ENCODE peak calls at places on chromosomes 7 and 10, in six cellular contexts. One of them, this sample, is unnamed.

GRCh38 chr10:4201866-4202825 is 417.1 kb upstream of the KLF6 start:
- DNase-seq in KG1: no peak
- DNase-seq in iPS-NIHi11: no peak
- DNase-seq in NCI-H1105: no peak
- DNase-seq in HCEC 1CT: no peak
- DNase-seq in GM04503: no peak
- DNase-seq in this sample: no peak

GRCh38 chr10:103353281-103353680 is 2.3 kb upstream of the PCGF6 start:
- DNase-seq in KG1: no peak
- DNase-seq in HCEC 1CT: no peak
- DNase-seq in iPS-NIHi11: no peak
- DNase-seq in GM04503: no peak
- DNase-seq in NCI-H1105: no peak
- DNase-seq in this sample: peak; percentile 58

GRCh38 chr7:25391295-25391861 is 163.1 kb upstream of the NPVF start:
- DNase-seq in HCEC 1CT: peak; percentile 7
- DNase-seq in NCI-H1105: peak; percentile 20
- DNase-seq in iPS-NIHi11: no peak
- DNase-seq in GM04503: no peak
- DNase-seq in KG1: no peak
- DNase-seq in this sample: peak; percentile 14

GRCh38 chr10:89563861-89564478 is 28.6 kb upstream of the SLC16A12 start:
- DNase-seq in GM04503: no peak
- DNase-seq in HCEC 1CT: peak; percentile 55
- DNase-seq in NCI-H1105: no peak
- DNase-seq in KG1: no peak
- DNase-seq in iPS-NIHi11: peak; percentile 71
- DNase-seq in this sample: peak; percentile 60

GRCh38 chr7:149854611-149855367 is 16.6 kb downstream of the ZNF862 start:
- DNase-seq in NCI-H1105: peak; percentile 89
- DNase-seq in iPS-NIHi11: peak; percentile 77
- DNase-seq in HCEC 1CT: no peak
- DNase-seq in GM04503: no peak
- DNase-seq in KG1: no peak
- DNase-seq in this sample: no peak

GRCh38 chr10:67815571-67816059 is 22.4 kb downstream of the DNAJC12 start:
- DNase-seq in NCI-H1105: no peak
- DNase-seq in KG1: no peak
- DNase-seq in iPS-NIHi11: no peak
- DNase-seq in HCEC 1CT: no peak
- DNase-seq in GM04503: no peak
- DNase-seq in this sample: no peak

GRCh38 chr10:29356931-29357330 is 68.1 kb downstream of the LYZL1 start:
- DNase-seq in iPS-NIHi11: no peak
- DNase-seq in GM04503: peak; percentile 3
- DNase-seq in KG1: no peak
- DNase-seq in NCI-H1105: no peak
- DNase-seq in HCEC 1CT: no peak
- DNase-seq in this sample: no peak

GRCh38 chr7:18541189-18541870 is 45.8 kb downstream of the HDAC9 start:
- DNase-seq in HCEC 1CT: peak; percentile 64
- DNase-seq in NCI-H1105: no peak
- DNase-seq in iPS-NIHi11: peak; percentile 31
- DNase-seq in KG1: no peak
- DNase-seq in GM04503: peak; percentile 96
- DNase-seq in this sample: no peak